ENCODE peak calls at places on chromosomes 16 and 17, in eight cellular contexts. H, Y, X, K, S, R, T and Q are unnamed samples.

GRCh38 chr16:53964145-53964544 is 260.2 kb downstream of the FTO start:
- DNase-seq in K (no peak), T (no peak), R (no peak), S (no peak), H (no peak), Y (no peak), X (no peak), Q (no peak)

GRCh38 chr17:37779554-37779953 is 34.7 kb upstream of the HNF1B start:
- DNase-seq in T (no peak), S (no peak), R (peak; percentile 11), H (no peak), X (no peak), K (no peak), Y (no peak), Q (no peak)

GRCh38 chr17:77489898-77490265 is 349.1 kb downstream of the SEC14L1 start:
- DNase-seq in Y (no peak), X (no peak), H (peak; percentile 43), R (no peak), T (no peak), K (peak; percentile 55), S (no peak), Q (peak; percentile 65)

GRCh38 chr17:5500247-5500803 is 14.0 kb downstream of the MIS12 start:
- DNase-seq in X (no peak), S (no peak), K (no peak), H (no peak), Y (no peak), R (no peak), T (no peak), Q (peak; percentile 34)

GRCh38 chr17:18968945-18969887 is 17.3 kb downstream of the SLC5A10 start:
- DNase-seq in T (no peak), S (no peak), K (no peak), H (no peak), X (no peak), Y (no peak), R (no peak), Q (no peak)

GRCh38 chr17:80819422-80820164 is 172.0 kb upstream of the CHMP6 start:
- DNase-seq in S (no peak), T (peak; percentile 67), X (peak; percentile 54), K (no peak), H (no peak), Y (peak; percentile 72), R (peak; percentile 67), Q (no peak)

GRCh38 chr16:14187517-14188338 is 116.6 kb downstream of the MRTFB start:
- DNase-seq in T (peak; percentile 32), Y (no peak), K (no peak), H (no peak), S (no peak), X (no peak), R (peak; percentile 67), Q (no peak)

GRCh38 chr17:37607637-37608368 is 1.4 kb downstream of the SYNRG start:
- DNase-seq in K (no peak), R (no peak), T (no peak), S (no peak), Y (no peak), X (no peak), H (no peak), Q (no peak)

GRCh38 chr16:66569827-66570405 is 3.7 kb downstream of the CMTM1 start:
- DNase-seq in Y (no peak), X (no peak), H (no peak), K (no peak), T (no peak), R (no peak), S (no peak), Q (no peak)